ENCODE peak calls at places on chromosomes 4 and X, in ten cellular contexts. One of them, this sample, is unnamed.

GRCh38 chrX:24694825-24695224 is 1.1 kb downstream of the POLA1 start:
- DNase-seq in retinal pigment epithelial cell: no peak
- DNase-seq in GM13976: no peak
- DNase-seq in lower lobe of right lung: no peak
- DNase-seq in neural progenitor cell: no peak
- DNase-seq in lower leg skin: no peak
- DNase-seq in Calu3: no peak
- DNase-seq in psoas muscle: no peak
- DNase-seq in bronchial epithelial cell: peak
- DNase-seq in WTC11: no peak
- DNase-seq in this sample: no peak

GRCh38 chrX:9438950-9439494 is 25.8 kb upstream of the TBL1X start:
- DNase-seq in retinal pigment epithelial cell: no peak
- DNase-seq in WTC11: no peak
- DNase-seq in GM13976: no peak
- DNase-seq in psoas muscle: no peak
- DNase-seq in lower leg skin: no peak
- DNase-seq in lower lobe of right lung: no peak
- DNase-seq in Calu3: no peak
- DNase-seq in bronchial epithelial cell: no peak
- DNase-seq in neural progenitor cell: no peak
- DNase-seq in this sample: no peak

GRCh38 chr4:47873877-47874571 is 36.2 kb upstream of the CORIN start:
- DNase-seq in lower lobe of right lung: no peak
- DNase-seq in psoas muscle: no peak
- DNase-seq in lower leg skin: no peak
- DNase-seq in GM13976: no peak
- DNase-seq in neural progenitor cell: no peak
- DNase-seq in Calu3: no peak
- DNase-seq in bronchial epithelial cell: no peak
- DNase-seq in WTC11: no peak
- DNase-seq in retinal pigment epithelial cell: no peak
- DNase-seq in this sample: no peak

GRCh38 chr4:53605783-53606182 is 14.5 kb upstream of the LNX1 start:
- DNase-seq in WTC11: no peak
- DNase-seq in retinal pigment epithelial cell: no peak
- DNase-seq in Calu3: no peak
- DNase-seq in lower lobe of right lung: no peak
- DNase-seq in neural progenitor cell: no peak
- DNase-seq in psoas muscle: no peak
- DNase-seq in lower leg skin: no peak
- DNase-seq in bronchial epithelial cell: no peak
- DNase-seq in GM13976: no peak
- DNase-seq in this sample: no peak

GRCh38 chrX:74242484-74243138 is 61.4 kb upstream of the ZCCHC13 start:
- DNase-seq in lower lobe of right lung: no peak
- DNase-seq in bronchial epithelial cell: no peak
- DNase-seq in neural progenitor cell: no peak
- DNase-seq in lower leg skin: no peak
- DNase-seq in WTC11: no peak
- DNase-seq in psoas muscle: no peak
- DNase-seq in retinal pigment epithelial cell: no peak
- DNase-seq in Calu3: peak
- DNase-seq in GM13976: no peak
- DNase-seq in this sample: no peak

GRCh38 chr4:148079945-148080344 is 348.1 kb downstream of the ARHGAP10 start:
- DNase-seq in psoas muscle: no peak
- DNase-seq in neural progenitor cell: no peak
- DNase-seq in lower lobe of right lung: no peak
- DNase-seq in Calu3: no peak
- DNase-seq in lower leg skin: peak
- DNase-seq in WTC11: no peak
- DNase-seq in bronchial epithelial cell: no peak
- DNase-seq in retinal pigment epithelial cell: no peak
- DNase-seq in GM13976: no peak
- DNase-seq in this sample: no peak

GRCh38 chr4:105598044-105598443 is 45.6 kb downstream of the ARHGEF38 start:
- DNase-seq in Calu3: no peak
- DNase-seq in neural progenitor cell: no peak
- DNase-seq in psoas muscle: no peak
- DNase-seq in WTC11: no peak
- DNase-seq in bronchial epithelial cell: no peak
- DNase-seq in lower lobe of right lung: no peak
- DNase-seq in GM13976: no peak
- DNase-seq in retinal pigment epithelial cell: no peak
- DNase-seq in lower leg skin: no peak
- DNase-seq in this sample: no peak

GRCh38 chr4:112277220-112277619 is 8.5 kb downstream of the TIFA start:
- DNase-seq in neural progenitor cell: no peak
- DNase-seq in retinal pigment epithelial cell: no peak
- DNase-seq in Calu3: no peak
- DNase-seq in GM13976: no peak
- DNase-seq in lower leg skin: no peak
- DNase-seq in bronchial epithelial cell: peak
- DNase-seq in WTC11: no peak
- DNase-seq in lower lobe of right lung: no peak
- DNase-seq in psoas muscle: no peak
- DNase-seq in this sample: no peak

GRCh38 chr4:80305466-80305865 is 30.1 kb upstream of the CFAP299 start:
- DNase-seq in lower leg skin: no peak
- DNase-seq in Calu3: no peak
- DNase-seq in bronchial epithelial cell: peak
- DNase-seq in WTC11: no peak
- DNase-seq in GM13976: no peak
- DNase-seq in neural progenitor cell: no peak
- DNase-seq in lower lobe of right lung: no peak
- DNase-seq in retinal pigment epithelial cell: peak
- DNase-seq in psoas muscle: no peak
- DNase-seq in this sample: no peak

GRCh38 chr4:172845281-172845680 is 323.3 kb upstream of the GALNT7 start:
- DNase-seq in bronchial epithelial cell: no peak
- DNase-seq in psoas muscle: no peak
- DNase-seq in WTC11: no peak
- DNase-seq in Calu3: no peak
- DNase-seq in GM13976: no peak
- DNase-seq in lower leg skin: no peak
- DNase-seq in neural progenitor cell: no peak
- DNase-seq in retinal pigment epithelial cell: no peak
- DNase-seq in lower lobe of right lung: no peak
- DNase-seq in this sample: no peak

GRCh38 chr4:180665994-180666818 is 1577.0 kb upstream of the TENM3 start:
- DNase-seq in lower lobe of right lung: no peak
- DNase-seq in retinal pigment epithelial cell: peak
- DNase-seq in GM13976: peak
- DNase-seq in WTC11: peak
- DNase-seq in Calu3: peak
- DNase-seq in psoas muscle: no peak
- DNase-seq in neural progenitor cell: peak
- DNase-seq in lower leg skin: no peak
- DNase-seq in bronchial epithelial cell: peak
- DNase-seq in this sample: no peak

DNA sequence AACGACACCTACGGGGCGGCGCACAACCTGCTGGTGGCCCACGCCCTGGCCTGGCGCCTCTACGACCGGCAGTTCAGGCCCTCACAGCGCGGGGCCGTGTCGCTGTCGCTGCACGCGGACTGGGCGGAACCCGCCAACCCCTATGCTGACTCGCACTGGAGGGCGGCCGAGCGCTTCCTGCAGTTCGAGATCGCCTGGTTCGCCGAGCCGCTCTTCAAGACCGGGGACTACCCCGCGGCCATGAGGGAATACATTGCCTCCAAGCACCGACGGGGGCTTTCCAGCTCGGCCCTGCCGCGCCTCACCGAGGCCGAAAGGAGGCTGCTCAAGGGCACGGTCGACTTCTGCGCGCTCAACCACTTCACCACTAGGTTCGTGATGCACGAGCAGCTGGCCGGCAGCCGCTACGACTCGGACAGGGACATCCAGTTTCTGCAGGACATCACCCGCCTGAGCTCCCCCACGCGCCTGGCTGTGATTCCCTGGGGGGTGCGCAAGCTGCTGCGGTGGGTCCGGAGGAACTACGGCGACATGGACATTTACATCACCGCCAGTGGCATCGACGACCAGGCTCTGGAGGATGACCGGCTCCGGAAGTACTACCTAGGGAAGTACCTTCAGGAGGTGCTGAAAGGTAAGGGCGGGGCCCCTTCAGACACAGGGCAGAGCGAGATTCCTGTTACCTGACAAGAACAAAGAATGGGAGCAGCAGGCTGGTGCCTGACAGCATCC is 11.7 kb downstream of the RPL9 start:
- DNase-seq in neural progenitor cell: peak
- DNase-seq in lower lobe of right lung: peak
- DNase-seq in psoas muscle: peak
- DNase-seq in retinal pigment epithelial cell: no peak
- DNase-seq in Calu3: peak
- DNase-seq in GM13976: peak
- DNase-seq in bronchial epithelial cell: peak
- DNase-seq in lower leg skin: peak
- DNase-seq in WTC11: peak
- DNase-seq in this sample: peak
- TF ChIP-seq CTCF in neural progenitor cell: no peak
- TF ChIP-seq CTCF in lower lobe of right lung: peak
- TF ChIP-seq CTCF in psoas muscle: no peak
- TF ChIP-seq CTCF in retinal pigment epithelial cell: peak
- TF ChIP-seq CTCF in Calu3: no peak
- TF ChIP-seq CTCF in GM13976: no peak
- TF ChIP-seq CTCF in bronchial epithelial cell: peak
- TF ChIP-seq CTCF in lower leg skin: no peak
- TF ChIP-seq CTCF in WTC11: no peak
- TF ChIP-seq CTCF in this sample: no peak

DNA sequence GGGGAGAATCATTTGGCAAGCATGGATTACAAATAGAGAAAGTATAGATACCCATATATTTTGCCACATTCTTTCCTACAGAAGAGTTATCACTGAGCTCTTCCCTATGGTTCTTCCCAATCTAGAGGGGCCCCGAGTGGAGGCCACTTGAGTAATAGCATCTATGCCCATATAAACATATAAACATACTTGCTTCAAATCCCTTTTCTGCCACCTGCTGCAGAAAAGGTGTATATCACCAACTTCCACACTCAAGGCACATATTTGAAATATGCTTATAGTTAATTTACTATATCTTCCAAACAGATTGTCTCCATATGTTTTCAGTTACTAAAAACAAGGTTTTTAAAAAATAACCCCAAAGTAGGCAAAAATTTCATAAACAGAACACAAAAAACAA is 642.8 kb upstream of the DIPK2B start:
- DNase-seq in GM13976: no peak
- DNase-seq in bronchial epithelial cell: peak
- DNase-seq in WTC11: no peak
- DNase-seq in neural progenitor cell: no peak
- DNase-seq in Calu3: no peak
- DNase-seq in psoas muscle: no peak
- DNase-seq in lower leg skin: no peak
- DNase-seq in retinal pigment epithelial cell: no peak
- DNase-seq in lower lobe of right lung: no peak
- DNase-seq in this sample: no peak
- TF ChIP-seq CTCF in GM13976: no peak
- TF ChIP-seq CTCF in bronchial epithelial cell: peak
- TF ChIP-seq CTCF in WTC11: no peak
- TF ChIP-seq CTCF in neural progenitor cell: no peak
- TF ChIP-seq CTCF in Calu3: no peak
- TF ChIP-seq CTCF in psoas muscle: peak
- TF ChIP-seq CTCF in lower leg skin: no peak
- TF ChIP-seq CTCF in retinal pigment epithelial cell: peak
- TF ChIP-seq CTCF in lower lobe of right lung: no peak
- TF ChIP-seq CTCF in this sample: no peak

DNA sequence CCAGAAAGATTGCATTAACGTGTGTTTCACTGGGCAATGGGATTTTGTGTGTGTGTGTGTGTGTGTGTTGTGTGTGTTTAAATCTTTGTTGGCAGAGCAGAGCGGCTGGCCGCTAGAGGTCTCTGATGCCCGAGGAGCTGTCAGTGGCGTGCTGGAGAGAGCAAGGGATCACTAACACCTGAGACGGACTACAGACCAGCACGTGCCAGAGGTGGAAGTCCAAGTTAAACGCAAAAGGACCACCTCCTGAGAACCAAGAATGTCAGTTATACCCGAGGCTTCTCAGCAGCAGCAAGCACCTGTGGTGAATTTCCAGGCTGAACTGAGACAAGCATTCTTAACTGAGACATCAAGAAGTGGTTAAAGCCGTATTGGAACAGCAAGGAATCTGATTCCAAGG is 9.0 kb upstream of the SLC25A14 start:
- DNase-seq in retinal pigment epithelial cell: peak
- DNase-seq in lower leg skin: no peak
- DNase-seq in neural progenitor cell: peak
- DNase-seq in lower lobe of right lung: peak
- DNase-seq in GM13976: peak
- DNase-seq in Calu3: peak
- DNase-seq in WTC11: peak
- DNase-seq in bronchial epithelial cell: peak
- DNase-seq in psoas muscle: peak
- DNase-seq in this sample: no peak
- TF ChIP-seq CTCF in retinal pigment epithelial cell: peak
- TF ChIP-seq CTCF in lower leg skin: no peak
- TF ChIP-seq CTCF in neural progenitor cell: peak
- TF ChIP-seq CTCF in lower lobe of right lung: no peak
- TF ChIP-seq CTCF in GM13976: peak
- TF ChIP-seq CTCF in Calu3: peak
- TF ChIP-seq CTCF in WTC11: no peak
- TF ChIP-seq CTCF in bronchial epithelial cell: peak
- TF ChIP-seq CTCF in psoas muscle: peak
- TF ChIP-seq CTCF in this sample: peak

GRCh38 chrX:131066237-131066636 is 8.1 kb downstream of the ARHGAP36 start:
- DNase-seq in Calu3: no peak
- DNase-seq in lower lobe of right lung: no peak
- DNase-seq in neural progenitor cell: no peak
- DNase-seq in bronchial epithelial cell: no peak
- DNase-seq in WTC11: no peak
- DNase-seq in retinal pigment epithelial cell: no peak
- DNase-seq in lower leg skin: no peak
- DNase-seq in psoas muscle: no peak
- DNase-seq in GM13976: no peak
- DNase-seq in this sample: no peak

GRCh38 chrX:131072871-131073571 is 14.9 kb downstream of the ARHGAP36 start:
- DNase-seq in neural progenitor cell: peak
- DNase-seq in retinal pigment epithelial cell: no peak
- DNase-seq in bronchial epithelial cell: no peak
- DNase-seq in psoas muscle: no peak
- DNase-seq in GM13976: no peak
- DNase-seq in Calu3: no peak
- DNase-seq in lower leg skin: no peak
- DNase-seq in WTC11: no peak
- DNase-seq in lower lobe of right lung: no peak
- DNase-seq in this sample: no peak

GRCh38 chrX:131067216-131067615 is 9.1 kb downstream of the ARHGAP36 start:
- DNase-seq in Calu3: no peak
- DNase-seq in lower leg skin: peak
- DNase-seq in retinal pigment epithelial cell: no peak
- DNase-seq in WTC11: peak
- DNase-seq in GM13976: no peak
- DNase-seq in lower lobe of right lung: no peak
- DNase-seq in neural progenitor cell: no peak
- DNase-seq in psoas muscle: no peak
- DNase-seq in bronchial epithelial cell: no peak
- DNase-seq in this sample: no peak

GRCh38 chrX:131067846-131068745 is 9.9 kb downstream of the ARHGAP36 start:
- DNase-seq in bronchial epithelial cell: no peak
- DNase-seq in neural progenitor cell: peak
- DNase-seq in WTC11: peak
- DNase-seq in retinal pigment epithelial cell: no peak
- DNase-seq in Calu3: no peak
- DNase-seq in GM13976: no peak
- DNase-seq in lower lobe of right lung: no peak
- DNase-seq in lower leg skin: no peak
- DNase-seq in psoas muscle: no peak
- DNase-seq in this sample: no peak

GRCh38 chrX:131068945-131069719 is 11.0 kb downstream of the ARHGAP36 start:
- DNase-seq in lower lobe of right lung: no peak
- DNase-seq in neural progenitor cell: peak
- DNase-seq in GM13976: peak
- DNase-seq in bronchial epithelial cell: no peak
- DNase-seq in lower leg skin: no peak
- DNase-seq in WTC11: peak
- DNase-seq in psoas muscle: no peak
- DNase-seq in retinal pigment epithelial cell: no peak
- DNase-seq in Calu3: no peak
- DNase-seq in this sample: no peak
- TF ChIP-seq CTCF in lower lobe of right lung: peak
- TF ChIP-seq CTCF in neural progenitor cell: peak
- TF ChIP-seq CTCF in GM13976: peak
- TF ChIP-seq CTCF in bronchial epithelial cell: peak
- TF ChIP-seq CTCF in lower leg skin: no peak
- TF ChIP-seq CTCF in WTC11: peak
- TF ChIP-seq CTCF in psoas muscle: peak
- TF ChIP-seq CTCF in retinal pigment epithelial cell: peak
- TF ChIP-seq CTCF in Calu3: no peak
- TF ChIP-seq CTCF in this sample: peak